ENCODE peak calls at places on chromosome 4, in eight cellular contexts. One of them, this sample, is unnamed.

GRCh38 chr4:184721254-184721653 is 12.6 kb downstream of the CENPU start:
- DNase-seq in nucleus accumbens: no peak
- DNase-seq in CD8-positive, alpha-beta memory T cell: no peak
- DNase-seq in right lobe of liver: no peak
- DNase-seq in NAMALWA: no peak
- DNase-seq in sciatic nerve: no peak
- DNase-seq in cardiac muscle cell: no peak
- DNase-seq in ACHN: no peak
- DNase-seq in this sample: no peak

GRCh38 chr4:18559492-18559891 is 537.9 kb upstream of the LCORL start:
- DNase-seq in nucleus accumbens: no peak
- DNase-seq in CD8-positive, alpha-beta memory T cell: no peak
- DNase-seq in right lobe of liver: no peak
- DNase-seq in NAMALWA: no peak
- DNase-seq in sciatic nerve: no peak
- DNase-seq in cardiac muscle cell: no peak
- DNase-seq in ACHN: no peak
- DNase-seq in this sample: no peak

GRCh38 chr4:174324725-174325124 is 41.0 kb downstream of the CEP44 start:
- DNase-seq in nucleus accumbens: no peak
- DNase-seq in CD8-positive, alpha-beta memory T cell: no peak
- DNase-seq in right lobe of liver: no peak
- DNase-seq in NAMALWA: no peak
- DNase-seq in sciatic nerve: no peak
- DNase-seq in cardiac muscle cell: peak; percentile 45
- DNase-seq in ACHN: no peak
- DNase-seq in this sample: no peak

GRCh38 chr4:38818441-38818976 is 13.9 kb upstream of the TLR1 start:
- DNase-seq in nucleus accumbens: no peak
- DNase-seq in CD8-positive, alpha-beta memory T cell: no peak
- DNase-seq in right lobe of liver: no peak
- DNase-seq in NAMALWA: peak; percentile 7
- DNase-seq in sciatic nerve: no peak
- DNase-seq in cardiac muscle cell: no peak
- DNase-seq in ACHN: no peak
- DNase-seq in this sample: no peak

GRCh38 chr4:134934036-134934806 is 732.6 kb upstream of the PABPC4L start:
- DNase-seq in nucleus accumbens: no peak
- DNase-seq in CD8-positive, alpha-beta memory T cell: no peak
- DNase-seq in right lobe of liver: no peak
- DNase-seq in NAMALWA: no peak
- DNase-seq in sciatic nerve: no peak
- DNase-seq in cardiac muscle cell: no peak
- DNase-seq in ACHN: no peak
- DNase-seq in this sample: no peak

GRCh38 chr4:96472103-96472867 is 632.4 kb downstream of the PDHA2 start:
- DNase-seq in nucleus accumbens: no peak
- DNase-seq in CD8-positive, alpha-beta memory T cell: no peak
- DNase-seq in right lobe of liver: no peak
- DNase-seq in NAMALWA: no peak
- DNase-seq in sciatic nerve: no peak
- DNase-seq in cardiac muscle cell: peak; percentile 19
- DNase-seq in ACHN: no peak
- DNase-seq in this sample: no peak

GRCh38 chr4:21012851-21013331 is 312.6 kb downstream of the PACRGL start:
- DNase-seq in nucleus accumbens: no peak
- DNase-seq in CD8-positive, alpha-beta memory T cell: no peak
- DNase-seq in right lobe of liver: no peak
- DNase-seq in NAMALWA: no peak
- DNase-seq in sciatic nerve: no peak
- DNase-seq in cardiac muscle cell: no peak
- DNase-seq in ACHN: peak; percentile 45
- DNase-seq in this sample: no peak

GRCh38 chr4:8195841-8196460 is 3.1 kb upstream of the SH3TC1 start:
- DNase-seq in nucleus accumbens: no peak
- DNase-seq in CD8-positive, alpha-beta memory T cell: no peak
- DNase-seq in right lobe of liver: no peak
- DNase-seq in NAMALWA: no peak
- DNase-seq in sciatic nerve: no peak
- DNase-seq in cardiac muscle cell: no peak
- DNase-seq in ACHN: no peak
- DNase-seq in this sample: no peak

GRCh38 chr4:138223191-138223910 is 18.8 kb downstream of the SLC7A11 start:
- DNase-seq in nucleus accumbens: no peak
- DNase-seq in CD8-positive, alpha-beta memory T cell: no peak
- DNase-seq in right lobe of liver: no peak
- DNase-seq in NAMALWA: peak; percentile 55
- DNase-seq in sciatic nerve: no peak
- DNase-seq in cardiac muscle cell: no peak
- DNase-seq in ACHN: no peak
- DNase-seq in this sample: no peak

GRCh38 chr4:43457866-43458265 is 565.4 kb downstream of the GRXCR1 start:
- DNase-seq in nucleus accumbens: no peak
- DNase-seq in CD8-positive, alpha-beta memory T cell: no peak
- DNase-seq in right lobe of liver: no peak
- DNase-seq in NAMALWA: no peak
- DNase-seq in sciatic nerve: no peak
- DNase-seq in cardiac muscle cell: no peak
- DNase-seq in ACHN: no peak
- DNase-seq in this sample: no peak

GRCh38 chr4:121827851-121828250 is 4.2 kb upstream of the CCNA2 start:
- DNase-seq in nucleus accumbens: no peak
- DNase-seq in CD8-positive, alpha-beta memory T cell: no peak
- DNase-seq in right lobe of liver: no peak
- DNase-seq in NAMALWA: no peak
- DNase-seq in sciatic nerve: no peak
- DNase-seq in cardiac muscle cell: peak; percentile 11
- DNase-seq in ACHN: peak; percentile 51
- DNase-seq in this sample: no peak

GRCh38 chr4:113222431-113222979 is 173.1 kb downstream of the ANK2 start:
- DNase-seq in nucleus accumbens: no peak
- DNase-seq in CD8-positive, alpha-beta memory T cell: no peak
- DNase-seq in right lobe of liver: no peak
- DNase-seq in NAMALWA: no peak
- DNase-seq in sciatic nerve: no peak
- DNase-seq in cardiac muscle cell: no peak
- DNase-seq in ACHN: peak; percentile 3
- DNase-seq in this sample: no peak

GRCh38 chr4:102007959-102008425 is 217.5 kb downstream of the BANK1 start:
- DNase-seq in nucleus accumbens: no peak
- DNase-seq in CD8-positive, alpha-beta memory T cell: no peak
- DNase-seq in right lobe of liver: no peak
- DNase-seq in NAMALWA: no peak
- DNase-seq in sciatic nerve: no peak
- DNase-seq in cardiac muscle cell: no peak
- DNase-seq in ACHN: no peak
- DNase-seq in this sample: no peak

GRCh38 chr4:152508386-152508785 is 27.5 kb downstream of the FBXW7 start:
- DNase-seq in nucleus accumbens: no peak
- DNase-seq in CD8-positive, alpha-beta memory T cell: no peak
- DNase-seq in right lobe of liver: no peak
- DNase-seq in NAMALWA: no peak
- DNase-seq in sciatic nerve: no peak
- DNase-seq in cardiac muscle cell: no peak
- DNase-seq in ACHN: no peak
- DNase-seq in this sample: no peak

GRCh38 chr4:151202851-151203455 is 74.0 kb upstream of the PRSS48 start:
- DNase-seq in nucleus accumbens: no peak
- DNase-seq in CD8-positive, alpha-beta memory T cell: no peak
- DNase-seq in right lobe of liver: no peak
- DNase-seq in NAMALWA: no peak
- DNase-seq in sciatic nerve: no peak
- DNase-seq in cardiac muscle cell: peak; percentile 81
- DNase-seq in ACHN: no peak
- DNase-seq in this sample: no peak

This sample was measured in stimulated activated naive CD4-positive, alpha-beta T cell.